ENCODE peak calls at places on chromosomes 2 and 18, in nine cellular contexts. J is epithelial cell of esophagus, M is psoas muscle, U is body of pancreas, D is hypothalamus, G is transverse colon, L is AG08396, I is NCI-H2081 treated with DMSO at 0.1 percent for 48 hours, Q is left colon. C is an unnamed sample.

GRCh38 chr2:241728627-241729026 is 5.8 kb upstream of the D2HGDH start:
- DNase-seq in I (no peak), M (peak), Q (no peak), J (no peak), U (no peak), L (no peak), D (peak), G (no peak), C (no peak)

GRCh38 chr2:138531913-138532312 is 30.3 kb downstream of the SPOPL start:
- DNase-seq in I (no peak), D (no peak), J (no peak), Q (no peak), L (no peak), G (no peak), U (no peak), M (no peak), C (no peak)

GRCh38 chr18:58449366-58449935 is 179.4 kb downstream of the ALPK2 start:
- DNase-seq in L (peak), J (no peak), M (no peak), G (no peak), D (no peak), Q (no peak), I (no peak), U (no peak), C (no peak)

GRCh38 chr18:27869735-27870134 is 307.2 kb downstream of the CDH2 start:
- DNase-seq in I (no peak), G (no peak), J (no peak), D (no peak), L (no peak), U (no peak), Q (no peak), M (no peak), C (no peak)

GRCh38 chr2:238493880-238494572 is 67.3 kb downstream of the ASB1 start:
- DNase-seq in J (no peak), D (no peak), U (no peak), M (no peak), G (no peak), L (no peak), I (no peak), Q (no peak), C (no peak)

GRCh38 chr2:241844066-241844728 is 14.5 kb downstream of the PDCD1 start:
- DNase-seq in D (no peak), G (peak), Q (peak), I (no peak), J (peak), U (peak), M (peak), L (peak), C (peak)

GRCh38 chr2:108833219-108833618 is 46.6 kb downstream of the CCDC138 start:
- DNase-seq in G (no peak), I (no peak), D (no peak), L (no peak), Q (no peak), U (no peak), M (no peak), J (no peak), C (no peak)

GRCh38 chr2:289362-290089 is 1.6 kb upstream of the ALKAL2 start:
- DNase-seq in U (peak), Q (no peak), J (peak), G (peak), M (no peak), L (peak), I (no peak), D (no peak), C (peak)

GRCh38 chr2:61363580-61363979 is 107.3 kb downstream of the USP34 start:
- DNase-seq in L (no peak), U (no peak), Q (no peak), G (no peak), D (no peak), J (no peak), I (no peak), M (no peak), C (no peak)

GRCh38 chr2:152611458-152612231 is 105.6 kb downstream of the PRPF40A start:
- DNase-seq in J (peak), G (peak), D (no peak), M (peak), L (peak), Q (peak), U (peak), I (no peak), C (no peak)

GRCh38 chr2:100046961-100047950 is 95.1 kb downstream of the AFF3 start:
- DNase-seq in I (no peak), D (no peak), L (no peak), M (no peak), J (no peak), Q (no peak), G (no peak), U (no peak), C (no peak)

GRCh38 chr18:23462876-23463275 is 9.8 kb downstream of the RIOK3 start:
- DNase-seq in J (no peak), D (no peak), M (no peak), Q (no peak), I (no peak), U (no peak), L (no peak), G (no peak), C (no peak)

GRCh38 chr18:50374170-50374752 is 585 bp upstream of the SKA1 start:
- DNase-seq in I (no peak), G (no peak), L (no peak), M (no peak), D (no peak), U (no peak), J (no peak), Q (no peak), C (no peak)

GRCh38 chr2:172821370-172822338 is 86.0 kb downstream of the RAPGEF4 start:
- DNase-seq in I (no peak), L (no peak), D (no peak), U (no peak), J (no peak), G (no peak), Q (no peak), M (no peak), C (no peak)

GRCh38 chr2:196181484-196181883 is 10.1 kb upstream of the STK17B start:
- DNase-seq in D (no peak), J (no peak), M (no peak), Q (no peak), L (no peak), I (no peak), G (no peak), U (no peak), C (no peak)

GRCh38 chr2:218744615-218745014 is 34.0 kb downstream of the TTLL4 start:
- DNase-seq in G (no peak), U (no peak), I (no peak), D (no peak), M (no peak), J (no peak), L (no peak), Q (no peak), C (no peak)

GRCh38 chr2:54524236-54524991 is 68.3 kb downstream of the SPTBN1 start:
- DNase-seq in L (no peak), J (peak), M (no peak), D (no peak), Q (no peak), U (no peak), I (no peak), G (no peak), C (peak)

GRCh38 chr2:24821433-24821891 is 28.2 kb downstream of the CENPO start:
- DNase-seq in Q (no peak), G (no peak), L (no peak), D (no peak), I (no peak), M (no peak), U (no peak), J (no peak), C (no peak)

GRCh38 chr18:39681061-39681460 is 2115.5 kb upstream of the CELF4 start:
- DNase-seq in D (no peak), Q (no peak), J (peak), U (no peak), G (no peak), L (no peak), I (no peak), M (no peak), C (no peak)

GRCh38 chr2:146898083-146898482 is 946.7 kb upstream of the ACVR2A start:
- DNase-seq in M (no peak), D (no peak), G (no peak), U (no peak), I (no peak), J (no peak), Q (no peak), L (no peak), C (no peak)

GRCh38 chr2:9753276-9753600 is 90.0 kb upstream of the TAF1B start:
- DNase-seq in G (peak), D (no peak), M (peak), J (peak), I (no peak), L (peak), U (no peak), Q (peak), C (peak)

GRCh38 chr18:45777393-45777792 is 48.1 kb upstream of the SIGLEC15 start:
- DNase-seq in G (no peak), U (no peak), L (peak), M (no peak), Q (no peak), J (peak), D (no peak), I (no peak), C (no peak)

GRCh38 chr2:221189431-221189830 is 382.7 kb downstream of the EPHA4 start:
- DNase-seq in G (no peak), D (no peak), M (no peak), Q (no peak), J (no peak), I (no peak), U (no peak), L (no peak), C (no peak)

GRCh38 chr2:14951569-14952285 is 319.2 kb downstream of the LRATD1 start:
- DNase-seq in U (no peak), M (no peak), Q (no peak), G (no peak), L (no peak), I (no peak), D (no peak), J (peak), C (no peak)

GRCh38 chr2:86021396-86022378 is 84.0 kb downstream of the POLR1A start:
- DNase-seq in U (peak), J (no peak), M (no peak), L (peak), D (no peak), I (no peak), G (no peak), Q (peak), C (no peak)

GRCh38 chr2:235468978-235469694 is 24.7 kb upstream of the AGAP1 start:
- DNase-seq in J (peak), I (no peak), Q (no peak), L (peak), M (peak), G (peak), U (peak), D (no peak), C (peak)

GRCh38 chr2:61660511-61661388 is 122.6 kb upstream of the XPO1 start:
- DNase-seq in U (peak), J (no peak), Q (no peak), I (no peak), L (no peak), M (peak), D (no peak), G (no peak), C (no peak)

GRCh38 chr18:54388203-54389142 is 30.8 kb downstream of the C18orf54 start:
- DNase-seq in D (no peak), L (peak), M (no peak), G (peak), J (peak), I (no peak), U (peak), Q (peak), C (peak)

GRCh38 chr2:174339571-174339966 is 4.8 kb downstream of the SP9 start:
- DNase-seq in L (no peak), M (no peak), G (no peak), Q (no peak), U (no peak), D (no peak), J (no peak), I (no peak), C (no peak)

GRCh38 chr18:35497006-35497333 is 790 bp downstream of the INO80C start:
- DNase-seq in L (peak), I (no peak), G (peak), U (no peak), J (peak), Q (peak), D (no peak), M (no peak), C (peak)

GRCh38 chr18:3066391-3067079 is 53.6 kb upstream of the LPIN2 start:
- DNase-seq in U (no peak), I (no peak), D (no peak), Q (no peak), L (no peak), J (no peak), G (no peak), M (no peak), C (no peak)

C was measured in adrenal gland.